ENCODE peak calls at places on chromosomes 1 and 21, in five cellular contexts. E is pancreas, S is left ventricle myocardium inferior, F is A549, T is endodermal cell. I is an unnamed sample.

GRCh38 chr1:170881268-170882265 is 53.8 kb upstream of the MROH9 start:
- DNase-seq in E (no peak), S (no peak), F (no peak), T (no peak), I (no peak)

GRCh38 chr1:155272466-155273133 is 704 bp downstream of the CLK2 start:
- DNase-seq in E (no peak), S (no peak), F (peak; percentile 77), T (no peak), I (no peak)

GRCh38 chr1:8625981-8626898 is 191.2 kb downstream of the RERE start:
- DNase-seq in E (no peak), S (no peak), F (no peak), T (no peak), I (peak; percentile 88)

GRCh38 chr1:196558424-196558823 is 49.8 kb downstream of the KCNT2 start:
- DNase-seq in E (no peak), S (no peak), F (peak; percentile 1), T (no peak), I (no peak)

GRCh38 chr1:198295975-198296374 is 139.2 kb downstream of the NEK7 start:
- DNase-seq in E (no peak), S (no peak), F (no peak), T (no peak), I (no peak)

GRCh38 chr1:23394176-23394575 is 24.5 kb upstream of the ZNF436 start:
- DNase-seq in E (no peak), S (no peak), F (no peak), T (no peak), I (no peak)

GRCh38 chr1:43716559-43717281 is 9.4 kb downstream of the ST3GAL3 start:
- DNase-seq in E (no peak), S (no peak), F (no peak), T (no peak), I (no peak)

GRCh38 chr1:212520299-212520698 is 87.6 kb downstream of the NENF start:
- DNase-seq in E (no peak), S (no peak), F (no peak), T (no peak), I (no peak)

GRCh38 chr1:224212618-224213037 is 29.6 kb downstream of the DEGS1 start:
- DNase-seq in E (no peak), S (no peak), F (no peak), T (no peak), I (peak; percentile 74)

GRCh38 chr21:27694667-27695066 is 727.8 kb upstream of the ADAMTS5 start:
- DNase-seq in E (no peak), S (no peak), F (no peak), T (no peak), I (no peak)

GRCh38 chr21:17537299-17537698 is 24.5 kb downstream of the CXADR start:
- DNase-seq in E (no peak), S (no peak), F (no peak), T (no peak), I (no peak)

GRCh38 chr1:7707527-7707926 is 63.6 kb upstream of the VAMP3 start:
- DNase-seq in E (no peak), S (no peak), F (no peak), T (no peak), I (no peak)

GRCh38 chr1:29569971-29570634 is 333.8 kb downstream of the PTPRU start:
- DNase-seq in E (no peak), S (no peak), F (peak; percentile 13), T (no peak), I (no peak)

GRCh38 chr1:192581131-192581927 is 5.8 kb downstream of the RGS1 start:
- DNase-seq in E (no peak), S (no peak), F (no peak), T (no peak), I (no peak)

GRCh38 chr1:192579319-192579738 is 3.8 kb downstream of the RGS1 start:
- DNase-seq in E (no peak), S (no peak), F (no peak), T (no peak), I (no peak)

GRCh38 chr1:192577145-192578140 is 1.9 kb downstream of the RGS1 start:
- DNase-seq in E (no peak), S (no peak), F (no peak), T (no peak), I (no peak)

GRCh38 chr1:192578144-192578909 is 2.8 kb downstream of the RGS1 start:
- DNase-seq in E (no peak), S (no peak), F (no peak), T (no peak), I (no peak)

GRCh38 chr1:192580351-192580962 is 4.9 kb downstream of the RGS1 start:
- DNase-seq in E (no peak), S (no peak), F (no peak), T (peak; percentile 54), I (no peak)
- TF ChIP-seq CTCF in E (peak; percentile 20), S (peak; percentile 50), F (peak; percentile 66), T (peak; percentile 67), I (peak; percentile 25)

DNA sequence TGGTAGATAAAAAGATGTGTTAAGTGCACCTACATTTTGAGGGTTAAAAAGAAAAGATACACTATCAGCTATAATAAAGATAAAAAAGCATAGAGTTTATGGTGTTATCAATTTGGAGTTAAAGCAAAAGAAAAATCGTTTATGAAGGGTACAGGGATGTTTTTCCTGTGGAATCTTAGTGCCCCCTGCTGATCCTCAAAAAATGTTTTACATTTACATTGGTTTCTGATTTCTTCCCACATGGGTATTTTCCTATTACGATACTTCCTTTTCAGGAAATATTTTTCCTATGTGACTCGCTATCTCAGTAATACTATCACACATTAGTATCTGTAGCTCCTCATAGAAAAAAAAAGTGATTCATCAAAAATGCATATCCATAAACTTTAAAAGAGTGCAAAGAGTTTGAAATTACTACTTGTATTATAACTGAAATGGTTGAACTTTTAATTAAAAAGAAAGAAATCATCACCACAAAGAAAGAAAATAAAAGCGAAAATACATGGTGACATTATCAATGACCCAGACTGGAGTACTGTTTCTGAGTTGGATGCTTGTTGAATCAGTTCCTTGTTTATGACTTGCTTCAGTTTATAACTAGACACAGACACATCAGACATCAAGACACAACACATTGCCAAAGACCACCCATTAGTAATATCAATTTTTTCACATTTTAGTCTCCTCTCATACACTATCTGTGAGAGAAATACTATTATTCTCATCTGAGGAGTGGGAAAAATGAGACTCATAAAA is 293.2 kb downstream of the MRPL39 start:
- DNase-seq in E (no peak), S (no peak), F (no peak), T (no peak), I (no peak)
- TF ChIP-seq CTCF in E (no peak), S (peak; percentile 57), F (no peak), T (peak; percentile 44), I (no peak)

GRCh38 chr1:238252033-238252802 is 361.5 kb upstream of the ZP4 start:
- DNase-seq in E (peak; percentile 40), S (peak; percentile 41), F (peak; percentile 10), T (peak; percentile 91), I (peak; percentile 45)
- TF ChIP-seq CTCF in E (peak; percentile 48), S (peak; percentile 46), F (peak; percentile 42), T (peak; percentile 87), I (peak; percentile 49)

DNA sequence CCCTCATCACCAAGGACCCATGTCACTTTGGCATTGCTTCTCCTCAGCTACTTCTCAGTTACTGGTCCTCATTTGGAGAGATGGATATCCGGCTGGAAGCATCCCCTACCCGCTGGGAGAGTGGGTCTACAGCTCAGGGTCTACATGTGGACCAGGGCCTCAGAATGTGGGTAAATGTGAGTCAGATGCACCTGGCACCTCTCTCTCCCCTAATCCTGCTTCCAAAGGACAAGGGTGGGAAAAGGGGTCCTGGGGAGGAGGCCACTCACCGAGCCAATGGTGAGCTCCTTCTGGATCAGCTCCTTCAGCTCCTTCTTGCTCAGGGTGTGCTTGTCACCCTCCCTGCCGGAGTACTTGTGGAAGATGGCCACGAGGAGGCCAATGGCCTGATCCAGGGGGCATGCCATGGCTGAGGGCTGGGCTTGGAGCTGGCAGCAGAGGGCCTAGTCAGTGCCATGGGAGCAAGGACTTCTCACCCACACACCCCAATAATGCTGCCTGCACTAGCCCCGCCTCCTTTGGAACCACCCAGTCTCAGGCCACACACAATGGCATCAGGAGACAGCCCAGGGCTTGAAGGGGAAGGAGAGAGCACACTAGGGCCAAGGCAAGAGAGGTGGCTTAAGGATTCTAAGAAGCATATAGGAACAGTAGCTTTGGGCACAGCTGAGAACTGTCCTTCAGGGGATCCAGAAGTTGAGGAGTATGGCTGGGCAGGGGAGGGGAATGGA is 693 bp downstream of the S100A6 start:
- DNase-seq in E (peak; percentile 41), S (peak; percentile 68), F (peak; percentile 65), T (peak; percentile 47), I (no peak)
- TF ChIP-seq CTCF in E (no peak), S (no peak), F (no peak), T (no peak), I (no peak)